ENCODE peak calls at places on chromosomes 2 and 18, in ten cellular contexts. F is fibroblast of mammary gland, N is A549, B is DND-41, I is fibroblast of lung, U is GM23338, X is epithelial cell of esophagus, H is choroid plexus epithelial cell, O is BE2C, P is AG04449. E is an unnamed sample.
A peak's percentile ranks its signal among the peaks of the same experiment; 100 is the strongest.

GRCh38 chr2:171409436-171409971 is 24.3 kb downstream of the METTL8 start:
- DNase-seq in F (no peak), N (no peak), B (no peak), I (no peak), U (peak; percentile 56), X (peak; percentile 40), H (peak; percentile 56), O (no peak), P (no peak), E (no peak)

GRCh38 chr2:165586019-165586418 is 116.5 kb downstream of the CSRNP3 start:
- DNase-seq in F (no peak), N (no peak), B (no peak), I (no peak), U (no peak), X (peak; percentile 77), H (no peak), O (no peak), P (no peak), E (no peak)

GRCh38 chr2:102251042-102251848 is 60.1 kb upstream of the IL1RL1 start:
- DNase-seq in F (peak; percentile 58), N (peak; percentile 43), B (no peak), I (peak; percentile 32), U (peak; percentile 83), X (peak; percentile 62), H (peak; percentile 44), O (no peak), P (no peak), E (peak; percentile 57)

GRCh38 chr2:182866461-182867369 is at the start of gene FRZB:
- DNase-seq in F (peak; percentile 74), N (peak; percentile 12), B (no peak), I (peak; percentile 76), U (peak; percentile 81), X (peak; percentile 34), H (peak; percentile 75), O (peak; percentile 73), P (no peak), E (no peak)

GRCh38 chr2:97871096-97871780 is 124.5 kb downstream of the TMEM131 start:
- DNase-seq in F (peak; percentile 88), N (no peak), B (no peak), I (peak; percentile 59), U (no peak), X (peak; percentile 83), H (peak; percentile 43), O (no peak), P (no peak), E (no peak)

GRCh38 chr2:179471012-179471411 is 206.4 kb upstream of the SESTD1 start:
- DNase-seq in F (peak; percentile 3), N (no peak), B (no peak), I (no peak), U (no peak), X (no peak), H (no peak), O (no peak), P (no peak), E (no peak)

GRCh38 chr2:237441605-237442004 is 27.6 kb upstream of the COL6A3 start:
- DNase-seq in F (peak; percentile 95), N (no peak), B (no peak), I (peak; percentile 88), U (no peak), X (peak; percentile 21), H (peak; percentile 74), O (peak; percentile 35), P (peak; percentile 38), E (peak; percentile 7)

GRCh38 chr18:32735781-32736180 is 37.0 kb downstream of the KLHL14 start:
- DNase-seq in F (peak; percentile 60), N (no peak), B (no peak), I (peak; percentile 31), U (no peak), X (peak; percentile 82), H (peak; percentile 62), O (no peak), P (no peak), E (no peak)

GRCh38 chr2:70190413-70191243 is at the start of gene C2orf42:
- DNase-seq in F (peak; percentile 98), N (peak; percentile 99), B (peak; percentile 97), I (peak; percentile 98), U (peak; percentile 96), X (peak; percentile 98), H (peak; percentile 99), O (peak; percentile 88), P (peak; percentile 89), E (peak; percentile 99)

GRCh38 chr2:70192516-70192915 is 1.7 kb upstream of the C2orf42 start:
- DNase-seq in F (no peak), N (no peak), B (no peak), I (no peak), U (no peak), X (peak; percentile 82), H (no peak), O (no peak), P (no peak), E (no peak)

GRCh38 chr2:70190086-70190412 is 770 bp downstream of the C2orf42 start:
- DNase-seq in F (no peak), N (no peak), B (peak; percentile 45), I (no peak), U (peak; percentile 45), X (no peak), H (peak; percentile 70), O (no peak), P (no peak), E (peak; percentile 68)

GRCh38 chr2:70188460-70188859 is 2.4 kb downstream of the C2orf42 start:
- DNase-seq in F (peak; percentile 8), N (peak; percentile 27), B (no peak), I (no peak), U (no peak), X (no peak), H (peak; percentile 12), O (no peak), P (no peak), E (no peak)

GRCh38 chr2:70191244-70191735 is 471 bp upstream of the C2orf42 start:
- DNase-seq in F (no peak), N (no peak), B (no peak), I (no peak), U (no peak), X (no peak), H (no peak), O (no peak), P (no peak), E (no peak)
- TF ChIP-seq CTCF in F (no peak), N (no peak), B (no peak), I (no peak), U (no peak), X (no peak), H (no peak), O (no peak), P (no peak), E (no peak)

DNA sequence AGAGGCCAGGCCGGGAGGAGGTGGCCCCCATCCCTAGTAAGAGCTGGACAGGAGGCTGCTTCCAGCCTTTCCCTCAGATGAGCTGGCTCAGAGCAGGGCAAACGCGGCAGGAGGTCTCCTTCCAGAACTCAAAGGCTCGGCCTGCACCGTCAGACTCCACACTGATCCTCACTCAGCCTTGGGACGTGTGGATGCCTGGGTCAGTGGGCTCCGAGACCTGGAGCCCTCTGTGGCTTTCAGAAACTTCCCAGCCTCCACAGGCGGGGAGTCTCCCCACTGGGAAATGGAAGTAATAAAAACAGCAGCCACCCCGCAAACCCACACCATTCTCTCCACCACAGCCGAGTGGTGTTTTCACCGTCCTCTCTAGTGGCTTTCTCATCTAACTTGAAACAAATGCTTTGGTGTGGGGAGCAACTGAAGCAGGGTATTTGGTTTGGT is 54.3 kb downstream of the INPP5D start:
- DNase-seq in F (no peak), N (no peak), B (peak; percentile 62), I (no peak), U (no peak), X (no peak), H (peak; percentile 37), O (no peak), P (no peak), E (no peak)
- H3K4me3 ChIP-seq in F (no peak overlapping the region), N (no peak overlapping the region), B (no peak overlapping the region), I (no peak overlapping the region), U (no peak overlapping the region), X (no peak overlapping the region), H (no peak overlapping the region), O (no peak overlapping the region), P (no peak overlapping the region), E (no peak overlapping the region)

DNA sequence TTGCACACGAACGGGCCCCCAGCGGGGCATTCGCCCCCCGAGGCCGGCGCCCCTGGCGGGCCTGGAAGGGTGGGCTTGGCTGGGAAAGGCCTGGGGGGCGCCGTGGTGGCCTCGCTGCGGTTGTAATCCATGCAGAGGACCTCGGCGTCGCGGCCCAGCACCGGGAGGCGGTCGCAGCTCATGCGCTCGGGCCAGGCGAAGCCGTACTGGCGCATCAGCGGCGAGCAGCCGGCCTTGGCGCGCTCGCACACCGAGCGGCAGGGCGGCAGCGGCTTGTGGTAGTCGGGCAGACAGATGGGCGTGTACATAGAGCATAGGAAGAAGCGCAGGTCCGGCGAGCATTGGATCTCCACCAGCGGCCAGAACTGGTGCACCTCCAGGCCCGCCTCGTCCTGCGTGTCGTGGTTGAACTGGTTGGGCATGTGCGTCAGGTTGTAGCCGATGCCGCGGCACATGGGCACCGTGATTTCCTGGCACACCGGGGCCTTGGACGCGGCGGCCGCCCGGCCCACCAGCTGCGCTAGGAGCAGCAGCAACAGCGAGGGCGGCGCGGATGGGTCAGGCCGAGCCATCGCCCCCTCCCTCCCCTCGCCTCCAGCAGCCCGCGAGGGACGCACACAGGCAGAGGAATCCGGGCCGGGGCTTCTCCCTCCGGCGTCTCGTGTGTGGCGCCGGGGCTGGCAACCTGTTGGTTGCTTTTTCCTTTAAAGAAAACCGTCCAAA is 1.4 kb downstream of the FZD5 start:
- DNase-seq in F (peak; percentile 39), N (peak; percentile 25), B (no peak), I (peak; percentile 34), U (peak; percentile 59), X (peak; percentile 74), H (peak; percentile 51), O (peak; percentile 65), P (no peak), E (peak; percentile 63)
- TF ChIP-seq CTCF in F (no peak), N (peak; percentile 28), B (no peak), I (no peak), U (no peak), X (no peak), H (no peak), O (no peak), P (no peak), E (no peak)

GRCh38 chr2:44397447-44397846 is 35.7 kb downstream of the CAMKMT start:
- DNase-seq in F (peak; percentile 17), N (no peak), B (no peak), I (no peak), U (no peak), X (no peak), H (no peak), O (no peak), P (no peak), E (no peak)

GRCh38 chr2:44392338-44392943 is 30.7 kb downstream of the CAMKMT start:
- DNase-seq in F (peak; percentile 42), N (peak; percentile 21), B (peak; percentile 57), I (peak; percentile 50), U (peak; percentile 77), X (peak; percentile 48), H (peak; percentile 56), O (peak; percentile 78), P (no peak), E (peak; percentile 45)

DNA sequence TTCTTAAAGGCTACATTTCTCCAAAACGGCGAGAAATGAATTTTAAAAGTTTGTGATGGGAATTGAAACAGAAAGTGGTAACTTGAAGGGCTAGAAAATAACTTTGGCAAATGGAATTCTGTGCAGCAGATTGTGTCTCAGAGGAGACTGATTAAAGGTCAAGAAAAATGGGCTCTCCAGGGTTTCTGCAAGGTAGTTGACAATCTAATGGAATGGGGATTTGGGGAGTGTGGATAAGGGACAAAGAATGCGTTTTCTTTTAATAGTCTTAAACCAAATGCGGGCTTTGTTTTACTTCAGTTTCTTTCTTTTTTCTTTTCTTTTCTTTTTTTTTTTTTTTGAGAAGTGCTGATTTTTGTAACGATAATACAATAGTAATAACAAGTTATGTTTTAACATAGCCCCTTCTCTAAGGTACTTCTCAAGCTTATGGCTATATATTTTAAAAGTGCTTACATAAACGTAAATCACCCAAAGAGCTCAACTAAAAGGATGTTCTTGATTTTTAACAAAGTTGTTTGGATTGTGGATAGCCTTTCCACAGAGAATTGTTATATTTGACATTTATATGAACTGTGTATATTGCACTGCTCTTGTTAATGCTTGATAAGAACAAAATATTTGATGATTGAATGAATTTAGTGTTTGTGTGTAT is 36.6 kb downstream of the CAMKMT start:
- DNase-seq in F (no peak), N (no peak), B (no peak), I (no peak), U (peak; percentile 59), X (no peak), H (peak; percentile 5), O (no peak), P (no peak), E (no peak)
- H3K4me3 ChIP-seq in F (no peak overlapping the region), N (no peak overlapping the region), B (no peak overlapping the region), I (no peak overlapping the region), U (no peak overlapping the region), X (no peak overlapping the region), H (peak overlapping the region; percentile 38), O (no peak overlapping the region), P (no peak overlapping the region), E (no peak overlapping the region)